ENCODE peak calls at places on chromosome 9, in five cellular contexts. U is adipocyte, Q is Panc1, F is upper lobe of right lung, G is GM23248. P is an unnamed sample.

GRCh38 chr9:98922721-98923435 is 20.8 kb upstream of the COL15A1 start:
- DNase-seq in G (no peak), Q (no peak), F (no peak), U (peak; percentile 31), P (no peak)

GRCh38 chr9:79572891-79573696 is 1.3 kb downstream of the TLE4 start:
- DNase-seq in G (peak; percentile 68), U (peak; percentile 69), F (peak; percentile 84), Q (no peak), P (no peak)

GRCh38 chr9:29965834-29966233 is 2392.6 kb upstream of the C9orf72 start:
- DNase-seq in Q (no peak), U (no peak), G (no peak), F (no peak), P (no peak)

GRCh38 chr9:87375397-87376073 is 122.1 kb upstream of the DAPK1 start:
- DNase-seq in F (no peak), U (peak; percentile 89), Q (no peak), G (peak; percentile 57), P (no peak)

GRCh38 chr9:18338042-18338441 is 135.9 kb upstream of the ADAMTSL1 start:
- DNase-seq in G (peak; percentile 13), F (no peak), Q (no peak), U (no peak), P (no peak)

GRCh38 chr9:117744856-117745389 is 40.7 kb downstream of the TLR4 start:
- DNase-seq in F (peak; percentile 60), G (peak; percentile 47), U (peak; percentile 23), Q (no peak), P (no peak)

GRCh38 chr9:135085830-135086546 is 1.5 kb upstream of the OLFM1 start:
- DNase-seq in Q (peak; percentile 2), U (peak; percentile 76), F (peak; percentile 92), G (peak; percentile 86), P (peak; percentile 80)

GRCh38 chr9:114098660-114099522 is at the start of gene KIF12:
- DNase-seq in G (peak; percentile 26), Q (no peak), F (peak; percentile 87), U (peak; percentile 37), P (peak; percentile 94)

GRCh38 chr9:38352716-38353334 is 39.7 kb upstream of the ALDH1B1 start:
- DNase-seq in G (no peak), U (no peak), Q (no peak), F (no peak), P (no peak)

GRCh38 chr9:125747053-125747764 is at the start of gene PBX3:
- DNase-seq in Q (no peak), U (peak; percentile 78), G (peak; percentile 77), F (peak; percentile 83), P (peak; percentile 63)

GRCh38 chr9:123487944-123488343 is 131.9 kb downstream of the CRB2 start:
- DNase-seq in Q (no peak), F (peak; percentile 57), U (no peak), G (no peak), P (no peak)

GRCh38 chr9:126853667-126854066 is 6.8 kb upstream of the ZBTB34 start:
- DNase-seq in G (peak; percentile 73), Q (no peak), F (no peak), U (peak; percentile 40), P (no peak)

GRCh38 chr9:37262410-37262809 is 142.0 kb downstream of the ZCCHC7 start:
- DNase-seq in U (peak; percentile 42), F (no peak), G (peak; percentile 57), Q (no peak), P (peak; percentile 21)

GRCh38 chr9:94026816-94027215 is 57.4 kb upstream of the PTPDC1 start:
- DNase-seq in Q (no peak), G (no peak), U (no peak), F (no peak), P (no peak)

GRCh38 chr9:2231831-2232230 is 216.7 kb downstream of the SMARCA2 start:
- DNase-seq in U (peak; percentile 29), Q (no peak), F (no peak), G (peak; percentile 87), P (no peak)

GRCh38 chr9:70113403-70114022 is 69.9 kb downstream of the MAMDC2 start:
- DNase-seq in Q (no peak), F (no peak), U (peak; percentile 82), G (peak; percentile 80), P (peak; percentile 6)

GRCh38 chr9:107222020-107222522 is 61.0 kb upstream of the RAD23B start:
- DNase-seq in F (no peak), U (peak; percentile 63), G (no peak), Q (no peak), P (peak; percentile 45)

GRCh38 chr9:68705636-68706578 is 867 bp downstream of the PIP5K1B start:
- DNase-seq in Q (no peak), U (no peak), F (no peak), G (no peak), P (no peak)
- H3K27me3 ChIP-seq in Q (peaks cover 15% of the 10 kb centered on the region), U (peaks cover 71% of the 10 kb centered on the region), F (no peaks in the 10 kb centered on the region), G (peaks cover 56% of the 10 kb centered on the region), P (no peaks in the 10 kb centered on the region)

DNA sequence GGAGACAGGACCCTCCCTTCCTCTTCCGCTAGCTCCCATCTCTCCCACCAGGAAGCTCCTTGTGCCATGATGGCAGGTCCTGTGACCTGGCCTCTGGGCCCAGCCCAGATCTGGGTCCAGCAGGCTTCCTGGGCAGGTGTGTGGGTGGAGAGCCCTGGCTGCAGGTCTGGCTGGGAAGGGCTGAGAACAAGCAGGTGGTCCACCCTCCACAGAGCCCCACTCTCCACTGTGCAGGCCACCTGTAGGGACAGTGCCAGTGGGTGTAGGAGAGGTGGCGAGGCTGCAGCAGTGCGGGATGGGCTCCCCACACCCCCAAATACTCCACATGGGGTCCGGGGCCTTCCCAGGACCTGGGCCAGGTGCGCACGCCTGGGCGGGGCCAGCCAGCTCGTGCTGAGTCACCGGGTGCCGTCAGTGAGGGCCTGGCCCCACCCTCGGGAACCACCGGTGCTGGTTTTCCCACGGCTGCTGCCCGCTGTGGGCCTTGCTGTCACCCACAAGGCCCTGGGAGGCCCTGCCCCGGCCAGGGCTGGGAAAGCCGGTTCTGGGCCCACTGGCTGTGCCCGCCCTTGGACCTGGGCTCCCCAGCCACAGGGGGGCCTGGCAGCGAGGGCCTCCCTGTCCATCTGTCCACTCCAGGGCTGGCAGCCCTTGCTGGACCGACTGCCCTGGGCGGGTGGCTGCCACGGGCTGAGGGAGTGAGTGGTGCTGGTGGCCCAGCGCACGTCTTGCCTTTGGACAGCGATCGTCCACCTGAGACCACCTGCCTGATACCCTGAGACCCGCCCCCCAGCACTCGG is 9.3 kb upstream of the NRARP start:
- DNase-seq in G (peak; percentile 53), F (peak; percentile 78), U (no peak), Q (no peak), P (no peak)
- H3K4me1 ChIP-seq in G (no peaks in the 10 kb centered on the region), F (peaks cover 20% of the 10 kb centered on the region), U (no peaks in the 10 kb centered on the region), Q (peaks cover 5% of the 10 kb centered on the region), P (peaks cover 62% of the 10 kb centered on the region)

GRCh38 chr9:129631673-129632129 is 5.7 kb downstream of the NTMT1 start:
- DNase-seq in G (no peak), F (no peak), Q (no peak), U (no peak), P (no peak)
- H3K27me3 ChIP-seq in G (no peaks in the 10 kb centered on the region), F (no peaks in the 10 kb centered on the region), Q (no peaks in the 10 kb centered on the region), U (no peaks in the 10 kb centered on the region), P (no peaks in the 10 kb centered on the region)

GRCh38 chr9:36211510-36211909 is 20.8 kb downstream of the CLTA start:
- DNase-seq in Q (no peak), U (no peak), F (no peak), G (no peak), P (no peak)

GRCh38 chr9:36208521-36209253 is 18.0 kb downstream of the CLTA start:
- DNase-seq in G (peak; percentile 74), Q (no peak), F (no peak), U (no peak), P (no peak)

GRCh38 chr9:36207546-36208012 is 16.9 kb downstream of the CLTA start:
- DNase-seq in Q (no peak), F (no peak), G (peak; percentile 81), U (peak; percentile 53), P (no peak)

GRCh38 chr9:36213387-36213786 is 22.7 kb downstream of the CLTA start:
- DNase-seq in F (no peak), G (no peak), Q (no peak), U (no peak), P (no peak)

DNA sequence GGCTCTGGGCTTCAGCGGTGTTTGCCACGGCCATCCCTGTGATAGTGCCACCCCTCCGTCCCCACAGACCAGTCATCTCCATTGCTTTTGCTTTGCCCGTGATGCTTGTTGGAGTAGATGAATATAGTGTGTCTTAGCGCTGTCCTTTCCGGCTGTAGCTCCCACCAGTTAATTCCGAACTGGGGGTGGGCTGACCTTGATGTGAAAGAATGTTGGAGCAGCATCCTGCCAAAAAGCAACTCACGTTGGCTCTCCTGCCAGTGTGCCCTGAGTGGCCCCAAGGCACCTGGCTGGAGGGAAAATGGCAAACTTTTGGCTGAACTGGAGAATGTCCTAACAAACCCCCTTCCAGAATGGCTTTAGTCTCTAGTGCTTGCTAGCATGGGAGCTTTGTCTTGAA is 20.0 kb downstream of the CLTA start:
- DNase-seq in U (no peak), G (no peak), Q (no peak), F (no peak), P (no peak)
- H3K4me1 ChIP-seq in U (peaks cover 72% of the 10 kb centered on the region), G (peaks cover 50% of the 10 kb centered on the region), Q (peaks cover 17% of the 10 kb centered on the region), F (peaks cover 39% of the 10 kb centered on the region), P (no peaks in the 10 kb centered on the region)

GRCh38 chr9:124500796-124501611 is 6.2 kb downstream of the NR5A1 start:
- DNase-seq in U (no peak), F (no peak), G (peak; percentile 23), Q (no peak), P (no peak)
- H3K27me3 ChIP-seq in U (peaks cover 80% of the 10 kb centered on the region), F (peaks cover 57% of the 10 kb centered on the region), G (peaks cover 49% of the 10 kb centered on the region), Q (no peaks in the 10 kb centered on the region), P (no peaks in the 10 kb centered on the region)

P was measured in Caco-2.